ENCODE peak calls at places on chromosomes 3 and 15, in six cellular contexts. P is uterus, F is BJ, H is IMR-90, O is PC-9, K is mammary epithelial cell. I is an unnamed sample.

GRCh38 chr3:36214460-36214859 is 165.8 kb upstream of the STAC start:
- DNase-seq in F (no peak), P (no peak), O (no peak), K (no peak), H (no peak), I (no peak)

GRCh38 chr3:196661400-196661799 is 21.9 kb downstream of the NRROS start:
- DNase-seq in O (no peak), F (no peak), K (no peak), P (no peak), H (no peak), I (no peak)

GRCh38 chr15:64845183-64845611 is 3.5 kb downstream of the PLEKHO2 start:
- DNase-seq in H (no peak), O (no peak), P (no peak), K (no peak), F (no peak), I (no peak)

GRCh38 chr15:90862964-90863721 is 5.2 kb upstream of the FURIN start:
- DNase-seq in P (no peak), F (no peak), O (no peak), H (no peak), K (peak; percentile 69), I (no peak)

GRCh38 chr3:133038089-133038730 is at the start of gene TMEM108:
- DNase-seq in P (peak; percentile 76), H (peak; percentile 58), F (no peak), O (no peak), K (peak; percentile 11), I (peak; percentile 79)

GRCh38 chr3:98564282-98565005 is 29.0 kb downstream of the CPOX start:
- DNase-seq in P (no peak), H (no peak), F (no peak), O (no peak), K (no peak), I (no peak)

GRCh38 chr3:125375950-125376679 is 990 bp upstream of the ZNF148 start:
- DNase-seq in H (peak; percentile 62), O (peak; percentile 7), P (no peak), F (no peak), K (peak; percentile 53), I (no peak)

GRCh38 chr15:39429898-39430357 is 151.0 kb upstream of the THBS1 start:
- DNase-seq in O (peak; percentile 33), K (peak; percentile 74), F (peak; percentile 74), H (peak; percentile 95), P (no peak), I (peak; percentile 2)

GRCh38 chr15:71599404-71600225 is 210.7 kb upstream of the NR2E3 start:
- DNase-seq in K (no peak), F (no peak), P (peak; percentile 39), H (no peak), O (no peak), I (no peak)

GRCh38 chr15:78772738-78773137 is 38.5 kb downstream of the ADAMTS7 start:
- DNase-seq in H (no peak), O (no peak), K (no peak), P (no peak), F (no peak), I (no peak)

GRCh38 chr3:131491775-131492174 is 11.0 kb downstream of the MRPL3 start:
- DNase-seq in O (no peak), F (no peak), P (no peak), K (no peak), H (peak; percentile 16), I (no peak)

GRCh38 chr15:86327230-86327865 is 247.7 kb downstream of the AGBL1 start:
- DNase-seq in K (peak; percentile 64), H (no peak), F (no peak), P (no peak), O (no peak), I (no peak)

GRCh38 chr15:23686466-23687142 is 501 bp downstream of the NDN start:
- DNase-seq in O (no peak), K (no peak), H (peak; percentile 4), F (no peak), P (no peak), I (no peak)

GRCh38 chr3:161295325-161295724 is 74.2 kb downstream of the NMD3 start:
- DNase-seq in F (no peak), K (peak; percentile 25), O (peak; percentile 50), H (no peak), P (no peak), I (no peak)

GRCh38 chr3:4982773-4983738 is 3.8 kb downstream of the BHLHE40 start:
- DNase-seq in H (peak; percentile 33), K (peak; percentile 69), O (no peak), P (no peak), F (no peak), I (no peak)

GRCh38 chr3:72346526-72346926 is 501.7 kb downstream of the SHQ1 start:
- DNase-seq in H (peak; percentile 97), P (peak; percentile 54), F (peak; percentile 99), K (peak; percentile 96), O (no peak), I (peak; percentile 83)

GRCh38 chr15:75112278-75112847 is 89.0 kb downstream of the PPCDC start:
- DNase-seq in O (no peak), H (no peak), P (no peak), F (no peak), K (no peak), I (no peak)

GRCh38 chr15:38517312-38517711 is 47.3 kb downstream of the RASGRP1 start:
- DNase-seq in O (no peak), H (peak; percentile 77), K (no peak), P (no peak), F (no peak), I (no peak)

GRCh38 chr15:100764778-100765457 is 114.7 kb upstream of the ALDH1A3 start:
- DNase-seq in O (no peak), P (no peak), K (no peak), F (no peak), H (peak; percentile 79), I (peak; percentile 73)

GRCh38 chr15:52414936-52415335 is 113.7 kb downstream of the MYO5A start:
- DNase-seq in O (no peak), P (no peak), F (no peak), K (no peak), H (no peak), I (no peak)

GRCh38 chr15:31326729-31327673 is at the start of gene KLF13:
- DNase-seq in O (no peak), F (no peak), K (peak; percentile 73), H (peak; percentile 64), P (no peak), I (peak; percentile 71)

GRCh38 chr3:17111556-17111955 is 226.8 kb downstream of the PLCL2 start:
- DNase-seq in K (no peak), O (no peak), F (no peak), H (peak; percentile 31), P (no peak), I (peak; percentile 70)

GRCh38 chr3:117018622-117019021 is 309.0 kb downstream of the TUSC7 start:
- DNase-seq in K (no peak), H (no peak), P (no peak), O (no peak), F (no peak), I (no peak)
- H3K27me3 ChIP-seq in K (no peaks in the 10 kb centered on the region), H (no peaks in the 10 kb centered on the region), P (no peaks in the 10 kb centered on the region), O (peaks cover 3% of the 10 kb centered on the region), F (no peaks in the 10 kb centered on the region), I (no peaks in the 10 kb centered on the region)

GRCh38 chr3:193638833-193639232 is 45.8 kb downstream of the OPA1 start:
- DNase-seq in O (no peak), F (no peak), P (no peak), H (no peak), K (no peak), I (no peak)
- H3K36me3 ChIP-seq in O (peaks cover 40% of the 10 kb centered on the region), F (peaks cover 6% of the 10 kb centered on the region), P (no peaks in the 10 kb centered on the region), H (peaks cover 12% of the 10 kb centered on the region), K (peaks cover 29% of the 10 kb centered on the region), I (peaks cover 42% of the 10 kb centered on the region)

DNA sequence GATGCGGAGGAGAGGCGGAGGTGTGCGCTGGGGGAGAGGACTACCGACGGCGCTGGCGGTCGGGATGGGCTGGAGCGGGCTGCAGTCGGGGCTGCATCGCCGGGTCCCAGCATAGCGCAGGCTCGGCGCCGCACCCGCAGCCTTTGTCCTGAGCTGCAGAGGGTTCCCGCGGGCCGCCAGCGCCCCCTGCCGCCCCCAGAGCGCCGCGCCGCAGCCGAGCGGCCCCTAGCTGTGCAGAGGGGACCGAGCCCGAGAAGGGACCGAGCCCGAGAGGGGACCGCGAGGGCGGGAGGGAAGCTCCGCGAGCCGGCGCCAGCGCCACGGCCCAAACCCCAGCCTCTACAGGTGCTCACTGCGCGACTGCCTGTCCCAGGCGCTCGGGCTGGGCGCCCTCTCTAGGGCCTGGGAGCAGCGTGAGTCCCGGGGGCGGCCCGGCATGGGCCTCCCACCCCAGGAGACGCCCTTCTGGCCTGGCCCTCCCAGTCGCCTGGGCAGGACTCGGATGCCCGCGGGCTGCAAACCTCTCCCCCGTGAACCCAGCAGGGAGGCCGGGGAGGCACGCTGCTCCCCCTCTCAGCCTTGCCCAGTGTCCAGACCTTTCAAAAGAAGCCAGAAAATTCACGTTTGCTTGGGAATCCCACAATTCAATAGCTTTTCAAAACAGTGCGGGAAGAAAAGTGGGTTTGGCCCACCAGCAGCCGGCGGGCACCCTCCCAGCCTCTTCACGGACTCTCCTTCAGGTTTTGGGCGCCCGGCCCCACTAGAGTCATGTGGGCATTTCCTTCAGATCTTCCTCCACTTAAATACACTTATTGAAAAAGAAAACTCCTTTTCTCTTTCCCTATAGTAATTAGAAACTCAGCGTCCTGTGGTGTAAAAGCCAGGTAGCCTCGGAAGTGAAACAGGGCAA is 134.7 kb downstream of the TPRA1 start:
- DNase-seq in K (peak; percentile 67), F (no peak), P (peak; percentile 55), H (peak; percentile 29), O (peak; percentile 90), I (peak; percentile 71)
- H3K4me3 ChIP-seq in K (peak overlapping the region; percentile 64), F (peak overlapping the region; percentile 27), P (no peak overlapping the region), H (no peak overlapping the region), O (peak overlapping the region; percentile 39), I (peak overlapping the region; percentile 32)

GRCh38 chr3:121883507-121883906 is 10.7 kb upstream of the SLC15A2 start:
- DNase-seq in H (peak; percentile 8), K (peak; percentile 46), F (no peak), P (no peak), O (no peak), I (no peak)
- H3K27me3 ChIP-seq in H (no peaks in the 10 kb centered on the region), K (no peaks in the 10 kb centered on the region), F (no peaks in the 10 kb centered on the region), P (no peaks in the 10 kb centered on the region), O (no peaks in the 10 kb centered on the region), I (no peaks in the 10 kb centered on the region)

DNA sequence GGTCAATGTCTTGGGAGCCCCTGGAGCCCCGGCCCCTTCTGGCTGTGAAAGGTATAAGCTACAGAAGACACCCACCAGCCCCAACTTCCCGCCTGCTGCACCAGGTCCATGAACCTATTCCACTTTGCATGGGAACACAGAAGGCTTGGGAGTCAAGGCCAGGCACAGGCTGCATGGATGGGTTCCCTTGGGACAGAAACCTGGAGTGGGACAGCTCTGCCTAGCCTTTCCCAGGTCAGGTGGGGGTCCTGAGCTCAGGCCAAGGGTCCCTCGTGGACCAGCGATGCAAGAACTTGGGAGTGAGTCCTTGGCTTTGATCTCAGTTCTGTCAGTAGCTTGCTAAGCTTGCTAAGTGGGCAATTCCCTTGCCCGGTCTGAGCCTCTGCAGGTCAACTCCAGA is 25.0 kb downstream of the TKT start:
- DNase-seq in F (no peak), K (no peak), O (no peak), P (no peak), H (no peak), I (no peak)
- H3K36me3 ChIP-seq in F (peaks cover 90% of the 10 kb centered on the region), K (peaks cover 84% of the 10 kb centered on the region), O (peaks cover 72% of the 10 kb centered on the region), P (no peaks in the 10 kb centered on the region), H (peaks cover 95% of the 10 kb centered on the region), I (peaks cover 73% of the 10 kb centered on the region)

I was measured in MG63.